ENCODE peak calls at places on chromosomes 12 and 14, in four cellular contexts. One of them, this sample, is unnamed.

GRCh38 chr12:122080149-122081107 is 1.9 kb downstream of the MLXIP start:
- DNase-seq in naive thymus-derived CD4-positive, alpha-beta T cell: no peak
- DNase-seq in Karpas-422: peak; percentile 56
- DNase-seq in PC-3: peak; percentile 92
- DNase-seq in this sample: no peak

GRCh38 chr12:49818241-49818640 is 10.0 kb downstream of the NCKAP5L start:
- DNase-seq in naive thymus-derived CD4-positive, alpha-beta T cell: no peak
- DNase-seq in PC-3: no peak
- DNase-seq in Karpas-422: no peak
- DNase-seq in this sample: no peak

GRCh38 chr12:112473056-112473455 is 54.3 kb downstream of the PTPN11 start:
- DNase-seq in naive thymus-derived CD4-positive, alpha-beta T cell: no peak
- DNase-seq in Karpas-422: peak; percentile 63
- DNase-seq in PC-3: peak; percentile 9
- DNase-seq in this sample: no peak

GRCh38 chr12:40238221-40238902 is 13.6 kb downstream of the LRRK2 start:
- DNase-seq in naive thymus-derived CD4-positive, alpha-beta T cell: no peak
- DNase-seq in Karpas-422: peak; percentile 14
- DNase-seq in PC-3: no peak
- DNase-seq in this sample: no peak

GRCh38 chr14:101889898-101890297 is 74.5 kb upstream of the DYNC1H1 start:
- DNase-seq in Karpas-422: peak; percentile 55
- DNase-seq in PC-3: peak; percentile 27
- DNase-seq in naive thymus-derived CD4-positive, alpha-beta T cell: peak; percentile 12
- DNase-seq in this sample: no peak

GRCh38 chr12:14841761-14842160 is 1.6 kb downstream of the ART4 start:
- DNase-seq in naive thymus-derived CD4-positive, alpha-beta T cell: no peak
- DNase-seq in Karpas-422: no peak
- DNase-seq in PC-3: peak; percentile 79
- DNase-seq in this sample: no peak

GRCh38 chr12:31234053-31234835 is 91.7 kb downstream of the SINHCAF start:
- DNase-seq in naive thymus-derived CD4-positive, alpha-beta T cell: no peak
- DNase-seq in Karpas-422: no peak
- DNase-seq in PC-3: no peak
- DNase-seq in this sample: no peak

GRCh38 chr12:116539905-116540482 is 19.2 kb upstream of the MAP1LC3B2 start:
- DNase-seq in PC-3: peak; percentile 55
- DNase-seq in Karpas-422: no peak
- DNase-seq in naive thymus-derived CD4-positive, alpha-beta T cell: no peak
- DNase-seq in this sample: no peak

GRCh38 chr12:127548123-127548553 is 718.8 kb upstream of the TMEM132C start:
- DNase-seq in naive thymus-derived CD4-positive, alpha-beta T cell: no peak
- DNase-seq in PC-3: peak; percentile 94
- DNase-seq in Karpas-422: no peak
- DNase-seq in this sample: no peak

GRCh38 chr12:47071241-47071852 is 8.1 kb upstream of the PCED1B start:
- DNase-seq in naive thymus-derived CD4-positive, alpha-beta T cell: peak; percentile 16
- DNase-seq in PC-3: peak; percentile 35
- DNase-seq in Karpas-422: peak; percentile 73
- DNase-seq in this sample: no peak

GRCh38 chr12:130990034-130990433 is 36.3 kb downstream of the ADGRD1 start:
- DNase-seq in naive thymus-derived CD4-positive, alpha-beta T cell: no peak
- DNase-seq in PC-3: no peak
- DNase-seq in Karpas-422: no peak
- DNase-seq in this sample: no peak

GRCh38 chr14:64841772-64842490 is 37.8 kb downstream of the SPTB start:
- DNase-seq in PC-3: no peak
- DNase-seq in Karpas-422: no peak
- DNase-seq in naive thymus-derived CD4-positive, alpha-beta T cell: no peak
- DNase-seq in this sample: no peak

GRCh38 chr12:122643207-122643805 is 59.9 kb downstream of the HCAR2 start:
- DNase-seq in Karpas-422: no peak
- DNase-seq in PC-3: no peak
- DNase-seq in naive thymus-derived CD4-positive, alpha-beta T cell: no peak
- DNase-seq in this sample: no peak

GRCh38 chr14:44029933-44030332 is 477.1 kb downstream of the FSCB start:
- DNase-seq in PC-3: no peak
- DNase-seq in naive thymus-derived CD4-positive, alpha-beta T cell: no peak
- DNase-seq in Karpas-422: no peak
- DNase-seq in this sample: no peak

GRCh38 chr14:106786697-106787096 is 1260.3 kb downstream of the TMEM121 start:
- DNase-seq in PC-3: no peak
- DNase-seq in Karpas-422: no peak
- DNase-seq in naive thymus-derived CD4-positive, alpha-beta T cell: no peak
- DNase-seq in this sample: no peak

GRCh38 chr14:106789318-106789717 is 1262.9 kb downstream of the TMEM121 start:
- DNase-seq in Karpas-422: no peak
- DNase-seq in PC-3: no peak
- DNase-seq in naive thymus-derived CD4-positive, alpha-beta T cell: no peak
- DNase-seq in this sample: no peak

GRCh38 chr14:106790189-106791036 is 1264.0 kb downstream of the TMEM121 start:
- DNase-seq in naive thymus-derived CD4-positive, alpha-beta T cell: peak; percentile 56
- DNase-seq in PC-3: peak; percentile 36
- DNase-seq in Karpas-422: peak; percentile 93
- DNase-seq in this sample: peak; percentile 40

GRCh38 chr14:106792543-106792942 is 1266.2 kb downstream of the TMEM121 start:
- DNase-seq in naive thymus-derived CD4-positive, alpha-beta T cell: no peak
- DNase-seq in PC-3: no peak
- DNase-seq in Karpas-422: no peak
- DNase-seq in this sample: no peak

DNA sequence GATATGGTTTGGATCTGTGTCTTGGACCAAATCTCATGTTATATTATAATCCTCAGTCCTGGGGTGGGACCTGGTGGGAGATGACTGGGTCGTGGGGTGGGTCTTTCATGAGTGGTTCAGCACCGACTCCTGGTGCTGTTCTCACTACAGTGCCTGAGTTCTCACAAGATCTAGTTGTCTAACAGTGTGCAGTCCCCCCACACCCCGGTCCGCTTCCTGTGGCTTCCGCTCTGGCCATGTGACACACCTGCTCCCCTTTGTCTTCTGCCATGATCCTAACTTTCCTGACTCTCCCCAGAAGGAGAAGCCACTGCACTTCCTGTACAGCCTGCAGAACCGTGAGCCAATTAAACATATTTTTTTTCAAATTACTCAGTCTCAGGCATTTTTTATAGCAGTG is 1262.2 kb downstream of the TMEM121 start:
- DNase-seq in PC-3: no peak
- DNase-seq in naive thymus-derived CD4-positive, alpha-beta T cell: no peak
- DNase-seq in Karpas-422: no peak
- DNase-seq in this sample: no peak
- H3K9me3 ChIP-seq in PC-3: peaks cover 5% of the 10 kb centered on the region
- H3K9me3 ChIP-seq in naive thymus-derived CD4-positive, alpha-beta T cell: no peaks in the 10 kb centered on the region
- H3K9me3 ChIP-seq in Karpas-422: no peaks in the 10 kb centered on the region
- H3K9me3 ChIP-seq in this sample: no peaks in the 10 kb centered on the region

DNA sequence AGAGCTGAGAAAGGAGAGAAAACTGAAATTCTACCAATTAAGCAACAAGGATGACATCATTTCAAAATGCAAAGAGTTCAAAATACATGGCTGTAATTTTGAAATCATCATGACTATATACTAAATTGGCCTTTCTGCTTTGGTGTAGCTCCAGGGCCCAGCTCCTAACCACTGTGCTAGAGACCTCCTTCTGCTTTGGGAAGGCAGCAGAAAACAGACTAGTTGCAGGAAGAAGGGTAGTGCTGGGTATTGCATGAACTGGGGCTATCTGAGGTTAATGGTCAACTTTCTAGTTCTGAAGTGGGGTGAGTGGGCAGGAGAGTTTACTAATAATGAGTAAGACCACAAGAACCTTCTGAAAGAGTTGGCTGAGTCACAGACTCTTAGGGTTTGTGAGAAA is 66.2 kb downstream of the PTGER2 start:
- DNase-seq in PC-3: peak; percentile 61
- DNase-seq in Karpas-422: no peak
- DNase-seq in naive thymus-derived CD4-positive, alpha-beta T cell: no peak
- DNase-seq in this sample: no peak
- H3K9me3 ChIP-seq in PC-3: no peaks in the 10 kb centered on the region
- H3K9me3 ChIP-seq in Karpas-422: no peaks in the 10 kb centered on the region
- H3K9me3 ChIP-seq in naive thymus-derived CD4-positive, alpha-beta T cell: no peaks in the 10 kb centered on the region
- H3K9me3 ChIP-seq in this sample: no peaks in the 10 kb centered on the region

GRCh38 chr14:99296517-99296916 is 24.5 kb upstream of the BCL11B start:
- DNase-seq in PC-3: no peak
- DNase-seq in naive thymus-derived CD4-positive, alpha-beta T cell: no peak
- DNase-seq in Karpas-422: peak; percentile 49
- DNase-seq in this sample: no peak
- H3K9me3 ChIP-seq in PC-3: no peaks in the 10 kb centered on the region
- H3K9me3 ChIP-seq in naive thymus-derived CD4-positive, alpha-beta T cell: peaks cover 25% of the 10 kb centered on the region
- H3K9me3 ChIP-seq in Karpas-422: no peaks in the 10 kb centered on the region
- H3K9me3 ChIP-seq in this sample: peaks cover 8% of the 10 kb centered on the region

GRCh38 chr12:13066459-13066858 is 22.3 kb downstream of the FAM234B start:
- DNase-seq in Karpas-422: no peak
- DNase-seq in PC-3: no peak
- DNase-seq in naive thymus-derived CD4-positive, alpha-beta T cell: no peak
- DNase-seq in this sample: no peak

GRCh38 chr12:13073191-13073590 is 29.0 kb downstream of the FAM234B start:
- DNase-seq in naive thymus-derived CD4-positive, alpha-beta T cell: no peak
- DNase-seq in PC-3: no peak
- DNase-seq in Karpas-422: no peak
- DNase-seq in this sample: no peak

GRCh38 chr12:13067322-13067721 is 23.1 kb downstream of the FAM234B start:
- DNase-seq in naive thymus-derived CD4-positive, alpha-beta T cell: no peak
- DNase-seq in PC-3: no peak
- DNase-seq in Karpas-422: no peak
- DNase-seq in this sample: no peak

GRCh38 chr12:13071305-13072280 is 27.4 kb downstream of the FAM234B start:
- DNase-seq in PC-3: no peak
- DNase-seq in naive thymus-derived CD4-positive, alpha-beta T cell: no peak
- DNase-seq in Karpas-422: no peak
- DNase-seq in this sample: no peak

DNA sequence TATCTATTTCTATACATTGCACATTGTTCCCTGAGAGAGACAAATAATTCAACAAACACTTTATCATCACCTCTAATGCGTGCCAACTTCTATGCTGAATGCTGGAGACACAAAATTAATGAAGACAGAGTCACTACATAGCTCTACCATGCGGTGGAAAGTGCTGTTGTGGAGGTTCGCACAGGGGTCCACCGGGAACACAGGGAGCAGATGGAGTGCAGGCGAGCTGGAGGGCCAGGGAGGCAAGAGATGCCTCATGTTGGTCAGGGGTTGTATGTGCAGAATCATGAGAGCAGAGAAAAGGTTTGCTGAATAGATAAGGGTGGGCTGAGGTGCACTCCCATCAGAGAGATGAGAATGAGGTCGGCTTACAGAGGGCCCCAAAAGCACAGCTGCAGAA is 25.2 kb downstream of the FAM234B start:
- DNase-seq in Karpas-422: no peak
- DNase-seq in PC-3: no peak
- DNase-seq in naive thymus-derived CD4-positive, alpha-beta T cell: no peak
- DNase-seq in this sample: no peak
- H3K9me3 ChIP-seq in Karpas-422: no peaks in the 10 kb centered on the region
- H3K9me3 ChIP-seq in PC-3: no peaks in the 10 kb centered on the region
- H3K9me3 ChIP-seq in naive thymus-derived CD4-positive, alpha-beta T cell: no peaks in the 10 kb centered on the region
- H3K9me3 ChIP-seq in this sample: no peaks in the 10 kb centered on the region

GRCh38 chr12:34206061-34206785 is 183.9 kb downstream of the ALG10 start:
- DNase-seq in PC-3: no peak
- DNase-seq in naive thymus-derived CD4-positive, alpha-beta T cell: no peak
- DNase-seq in Karpas-422: no peak
- DNase-seq in this sample: no peak

GRCh38 chr12:34203866-34204620 is 181.7 kb downstream of the ALG10 start:
- DNase-seq in naive thymus-derived CD4-positive, alpha-beta T cell: no peak
- DNase-seq in Karpas-422: no peak
- DNase-seq in PC-3: no peak
- DNase-seq in this sample: no peak

GRCh38 chr12:34205401-34205800 is 183.1 kb downstream of the ALG10 start:
- DNase-seq in Karpas-422: no peak
- DNase-seq in PC-3: no peak
- DNase-seq in naive thymus-derived CD4-positive, alpha-beta T cell: no peak
- DNase-seq in this sample: no peak

GRCh38 chr12:34207858-34208257 is 185.6 kb downstream of the ALG10 start:
- DNase-seq in PC-3: no peak
- DNase-seq in Karpas-422: no peak
- DNase-seq in naive thymus-derived CD4-positive, alpha-beta T cell: no peak
- DNase-seq in this sample: no peak

GRCh38 chr12:34204830-34205285 is 182.6 kb downstream of the ALG10 start:
- DNase-seq in naive thymus-derived CD4-positive, alpha-beta T cell: no peak
- DNase-seq in Karpas-422: no peak
- DNase-seq in PC-3: no peak
- DNase-seq in this sample: no peak
- H3K9me3 ChIP-seq in naive thymus-derived CD4-positive, alpha-beta T cell: peaks cover 4% of the 10 kb centered on the region
- H3K9me3 ChIP-seq in Karpas-422: no peaks in the 10 kb centered on the region
- H3K9me3 ChIP-seq in PC-3: no peaks in the 10 kb centered on the region
- H3K9me3 ChIP-seq in this sample: no peaks in the 10 kb centered on the region

GRCh38 chr14:38110258-38110657 is 97.4 kb upstream of the SSTR1 start:
- DNase-seq in Karpas-422: no peak
- DNase-seq in PC-3: no peak
- DNase-seq in naive thymus-derived CD4-positive, alpha-beta T cell: no peak
- DNase-seq in this sample: no peak

GRCh38 chr14:38111046-38111445 is 96.7 kb upstream of the SSTR1 start:
- DNase-seq in PC-3: no peak
- DNase-seq in Karpas-422: no peak
- DNase-seq in naive thymus-derived CD4-positive, alpha-beta T cell: no peak
- DNase-seq in this sample: no peak

GRCh38 chr14:38116895-38117294 is 90.8 kb upstream of the SSTR1 start:
- DNase-seq in Karpas-422: no peak
- DNase-seq in PC-3: no peak
- DNase-seq in naive thymus-derived CD4-positive, alpha-beta T cell: no peak
- DNase-seq in this sample: no peak

GRCh38 chr14:38108681-38109080 is 99.0 kb upstream of the SSTR1 start:
- DNase-seq in naive thymus-derived CD4-positive, alpha-beta T cell: no peak
- DNase-seq in Karpas-422: no peak
- DNase-seq in PC-3: peak; percentile 68
- DNase-seq in this sample: no peak

GRCh38 chr14:38113546-38113945 is 94.2 kb upstream of the SSTR1 start:
- DNase-seq in PC-3: no peak
- DNase-seq in Karpas-422: no peak
- DNase-seq in naive thymus-derived CD4-positive, alpha-beta T cell: no peak
- DNase-seq in this sample: no peak
- H3K9me3 ChIP-seq in PC-3: no peaks in the 10 kb centered on the region
- H3K9me3 ChIP-seq in Karpas-422: peaks cover 3% of the 10 kb centered on the region
- H3K9me3 ChIP-seq in naive thymus-derived CD4-positive, alpha-beta T cell: no peaks in the 10 kb centered on the region
- H3K9me3 ChIP-seq in this sample: no peaks in the 10 kb centered on the region

GRCh38 chr12:126268222-126268621 is 1203.0 kb downstream of the AACS start:
- DNase-seq in Karpas-422: no peak
- DNase-seq in naive thymus-derived CD4-positive, alpha-beta T cell: no peak
- DNase-seq in PC-3: no peak
- DNase-seq in this sample: no peak
- H3K9me3 ChIP-seq in Karpas-422: peaks cover 15% of the 10 kb centered on the region
- H3K9me3 ChIP-seq in naive thymus-derived CD4-positive, alpha-beta T cell: no peaks in the 10 kb centered on the region
- H3K9me3 ChIP-seq in PC-3: peaks cover 6% of the 10 kb centered on the region
- H3K9me3 ChIP-seq in this sample: no peaks in the 10 kb centered on the region

GRCh38 chr12:24649634-24650033 is 299.3 kb downstream of the BCAT1 start:
- DNase-seq in PC-3: no peak
- DNase-seq in naive thymus-derived CD4-positive, alpha-beta T cell: no peak
- DNase-seq in Karpas-422: no peak
- DNase-seq in this sample: no peak
- H3K9me3 ChIP-seq in PC-3: no peaks in the 10 kb centered on the region
- H3K9me3 ChIP-seq in naive thymus-derived CD4-positive, alpha-beta T cell: no peaks in the 10 kb centered on the region
- H3K9me3 ChIP-seq in Karpas-422: no peaks in the 10 kb centered on the region
- H3K9me3 ChIP-seq in this sample: no peaks in the 10 kb centered on the region

DNA sequence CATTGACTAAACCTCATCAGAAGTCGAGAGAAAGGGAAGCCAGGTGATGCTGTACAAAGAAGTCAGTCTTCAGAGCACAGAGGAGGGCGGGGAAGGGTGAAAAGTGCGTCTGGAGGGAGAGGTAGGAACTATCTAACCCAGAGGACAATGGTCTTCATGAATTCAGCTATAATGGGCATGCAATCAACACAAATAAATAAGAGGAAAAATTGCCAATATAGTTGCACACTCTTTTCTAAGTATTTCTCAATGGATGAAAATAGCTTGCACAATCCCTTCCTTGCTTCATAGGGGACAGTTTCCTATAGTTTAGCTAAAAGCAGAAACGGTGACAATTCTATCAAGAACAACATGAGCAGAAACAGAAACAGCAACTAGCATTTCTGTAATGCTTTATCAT is 931.2 kb downstream of the AACS start:
- DNase-seq in naive thymus-derived CD4-positive, alpha-beta T cell: no peak
- DNase-seq in PC-3: no peak
- DNase-seq in Karpas-422: no peak
- DNase-seq in this sample: no peak
- H3K9me3 ChIP-seq in naive thymus-derived CD4-positive, alpha-beta T cell: no peaks in the 10 kb centered on the region
- H3K9me3 ChIP-seq in PC-3: peaks cover 4% of the 10 kb centered on the region
- H3K9me3 ChIP-seq in Karpas-422: no peaks in the 10 kb centered on the region
- H3K9me3 ChIP-seq in this sample: no peaks in the 10 kb centered on the region

This sample was measured in T-helper 17 cell.